ENCODE peak calls at places on chromosome 12, in seven cellular contexts. H is tibial artery; V is NB4; A is fibroblast of the conjunctiva; S is fibroblast of lung; R is central memory CD8-positive, alpha-beta T cell; E is Daoy. Y is an unnamed sample.

GRCh38 chr12:52119398-52120254 is 40.1 kb downstream of the SMIM41 start:
- DNase-seq in H (no peak), V (peak; percentile 53), A (no peak), S (no peak), R (no peak), E (peak; percentile 71), Y (no peak)

GRCh38 chr12:30928356-30929264 is 2.1 kb downstream of the TSPAN11 start:
- DNase-seq in H (peak; percentile 44), V (no peak), A (no peak), S (no peak), R (no peak), E (no peak), Y (no peak)

GRCh38 chr12:111773801-111774551 is 7.2 kb downstream of the ALDH2 start:
- DNase-seq in H (peak; percentile 88), V (peak; percentile 42), A (peak; percentile 67), S (peak; percentile 96), R (no peak), E (peak; percentile 91), Y (peak; percentile 85)

GRCh38 chr12:110957652-110958051 is 37.3 kb upstream of the MYL2 start:
- DNase-seq in H (no peak), V (peak; percentile 16), A (no peak), S (no peak), R (no peak), E (peak; percentile 53), Y (no peak)

GRCh38 chr12:123069436-123070266 is 81.2 kb downstream of the PITPNM2 start:
- DNase-seq in H (no peak), V (no peak), A (no peak), S (no peak), R (no peak), E (no peak), Y (no peak)

GRCh38 chr12:68253504-68253903 is at the start of gene IL22:
- DNase-seq in H (no peak), V (no peak), A (no peak), S (no peak), R (no peak), E (no peak), Y (no peak)

GRCh38 chr12:56994231-56994746 is 12.1 kb downstream of the ZBTB39 start:
- DNase-seq in H (no peak), V (no peak), A (no peak), S (no peak), R (peak; percentile 2), E (no peak), Y (no peak)

GRCh38 chr12:111276189-111276588 is 92.7 kb downstream of the PHETA1 start:
- DNase-seq in H (no peak), V (no peak), A (no peak), S (peak; percentile 6), R (no peak), E (peak; percentile 42), Y (no peak)

GRCh38 chr12:82942963-82943362 is 256.3 kb downstream of the TMTC2 start:
- DNase-seq in H (no peak), V (no peak), A (no peak), S (no peak), R (no peak), E (no peak), Y (no peak)

GRCh38 chr12:128823216-128823915 is 392 bp downstream of the SLC15A4 start:
- DNase-seq in H (no peak), V (no peak), A (no peak), S (no peak), R (no peak), E (no peak), Y (peak; percentile 75)

GRCh38 chr12:122374707-122375106 is 47.8 kb downstream of the CLIP1 start:
- DNase-seq in H (peak; percentile 77), V (no peak), A (no peak), S (no peak), R (no peak), E (no peak), Y (no peak)

Y was measured in upper lobe of right lung.